ENCODE peak calls at places on chromosomes 6 and 20, in eight cellular contexts. One of them, this sample, is unnamed.

GRCh38 chr20:37803476-37804307 is 99.2 kb upstream of the VSTM2L start:
- DNase-seq in kidney epithelial cell: no peak
- DNase-seq in nephron progenitor cell: peak
- DNase-seq in fibroblast of the aortic adventitia: no peak
- DNase-seq in epithelial cell of esophagus: no peak
- DNase-seq in fibroblast of pulmonary artery: no peak
- DNase-seq in activated CD8-positive, alpha-beta T cell treated with anti-CD3 and anti-CD28 coated beads for 36 hours: no peak
- DNase-seq in MM.1S: no peak
- DNase-seq in this sample: no peak

GRCh38 chr6:84220809-84221409 is 6.5 kb downstream of the CEP162 start:
- DNase-seq in kidney epithelial cell: no peak
- DNase-seq in nephron progenitor cell: no peak
- DNase-seq in fibroblast of the aortic adventitia: peak
- DNase-seq in epithelial cell of esophagus: peak
- DNase-seq in fibroblast of pulmonary artery: peak
- DNase-seq in activated CD8-positive, alpha-beta T cell treated with anti-CD3 and anti-CD28 coated beads for 36 hours: no peak
- DNase-seq in MM.1S: no peak
- DNase-seq in this sample: no peak

GRCh38 chr6:151340206-151340978 is 51.0 kb downstream of the ZBTB2 start:
- DNase-seq in kidney epithelial cell: no peak
- DNase-seq in nephron progenitor cell: no peak
- DNase-seq in fibroblast of the aortic adventitia: no peak
- DNase-seq in epithelial cell of esophagus: no peak
- DNase-seq in fibroblast of pulmonary artery: no peak
- DNase-seq in activated CD8-positive, alpha-beta T cell treated with anti-CD3 and anti-CD28 coated beads for 36 hours: no peak
- DNase-seq in MM.1S: no peak
- DNase-seq in this sample: no peak

GRCh38 chr6:123640567-123641187 is 3.9 kb upstream of the TRDN start:
- DNase-seq in kidney epithelial cell: no peak
- DNase-seq in nephron progenitor cell: no peak
- DNase-seq in fibroblast of the aortic adventitia: no peak
- DNase-seq in epithelial cell of esophagus: peak
- DNase-seq in fibroblast of pulmonary artery: no peak
- DNase-seq in activated CD8-positive, alpha-beta T cell treated with anti-CD3 and anti-CD28 coated beads for 36 hours: no peak
- DNase-seq in MM.1S: no peak
- DNase-seq in this sample: no peak

GRCh38 chr6:161487694-161488093 is 213.8 kb upstream of the AGPAT4 start:
- DNase-seq in kidney epithelial cell: no peak
- DNase-seq in nephron progenitor cell: no peak
- DNase-seq in fibroblast of the aortic adventitia: no peak
- DNase-seq in epithelial cell of esophagus: no peak
- DNase-seq in fibroblast of pulmonary artery: peak
- DNase-seq in activated CD8-positive, alpha-beta T cell treated with anti-CD3 and anti-CD28 coated beads for 36 hours: no peak
- DNase-seq in MM.1S: no peak
- DNase-seq in this sample: no peak

GRCh38 chr6:15504040-15504491 is 158.8 kb downstream of the DTNBP1 start:
- DNase-seq in kidney epithelial cell: no peak
- DNase-seq in nephron progenitor cell: peak
- DNase-seq in fibroblast of the aortic adventitia: peak
- DNase-seq in epithelial cell of esophagus: no peak
- DNase-seq in fibroblast of pulmonary artery: peak
- DNase-seq in activated CD8-positive, alpha-beta T cell treated with anti-CD3 and anti-CD28 coated beads for 36 hours: no peak
- DNase-seq in MM.1S: no peak
- DNase-seq in this sample: no peak

GRCh38 chr6:154868143-154868594 is 126.9 kb upstream of the TIAM2 start:
- DNase-seq in kidney epithelial cell: no peak
- DNase-seq in nephron progenitor cell: no peak
- DNase-seq in fibroblast of the aortic adventitia: peak
- DNase-seq in epithelial cell of esophagus: peak
- DNase-seq in fibroblast of pulmonary artery: peak
- DNase-seq in activated CD8-positive, alpha-beta T cell treated with anti-CD3 and anti-CD28 coated beads for 36 hours: no peak
- DNase-seq in MM.1S: peak
- DNase-seq in this sample: no peak

GRCh38 chr6:154683756-154684523 is 49.3 kb upstream of the SCAF8 start:
- DNase-seq in kidney epithelial cell: peak
- DNase-seq in nephron progenitor cell: no peak
- DNase-seq in fibroblast of the aortic adventitia: peak
- DNase-seq in epithelial cell of esophagus: peak
- DNase-seq in fibroblast of pulmonary artery: peak
- DNase-seq in activated CD8-positive, alpha-beta T cell treated with anti-CD3 and anti-CD28 coated beads for 36 hours: peak
- DNase-seq in MM.1S: peak
- DNase-seq in this sample: no peak

GRCh38 chr6:165308926-165309731 is at the start of gene C6orf118:
- DNase-seq in kidney epithelial cell: peak
- DNase-seq in nephron progenitor cell: peak
- DNase-seq in fibroblast of the aortic adventitia: peak
- DNase-seq in epithelial cell of esophagus: peak
- DNase-seq in fibroblast of pulmonary artery: peak
- DNase-seq in activated CD8-positive, alpha-beta T cell treated with anti-CD3 and anti-CD28 coated beads for 36 hours: peak
- DNase-seq in MM.1S: no peak
- DNase-seq in this sample: peak

DNA sequence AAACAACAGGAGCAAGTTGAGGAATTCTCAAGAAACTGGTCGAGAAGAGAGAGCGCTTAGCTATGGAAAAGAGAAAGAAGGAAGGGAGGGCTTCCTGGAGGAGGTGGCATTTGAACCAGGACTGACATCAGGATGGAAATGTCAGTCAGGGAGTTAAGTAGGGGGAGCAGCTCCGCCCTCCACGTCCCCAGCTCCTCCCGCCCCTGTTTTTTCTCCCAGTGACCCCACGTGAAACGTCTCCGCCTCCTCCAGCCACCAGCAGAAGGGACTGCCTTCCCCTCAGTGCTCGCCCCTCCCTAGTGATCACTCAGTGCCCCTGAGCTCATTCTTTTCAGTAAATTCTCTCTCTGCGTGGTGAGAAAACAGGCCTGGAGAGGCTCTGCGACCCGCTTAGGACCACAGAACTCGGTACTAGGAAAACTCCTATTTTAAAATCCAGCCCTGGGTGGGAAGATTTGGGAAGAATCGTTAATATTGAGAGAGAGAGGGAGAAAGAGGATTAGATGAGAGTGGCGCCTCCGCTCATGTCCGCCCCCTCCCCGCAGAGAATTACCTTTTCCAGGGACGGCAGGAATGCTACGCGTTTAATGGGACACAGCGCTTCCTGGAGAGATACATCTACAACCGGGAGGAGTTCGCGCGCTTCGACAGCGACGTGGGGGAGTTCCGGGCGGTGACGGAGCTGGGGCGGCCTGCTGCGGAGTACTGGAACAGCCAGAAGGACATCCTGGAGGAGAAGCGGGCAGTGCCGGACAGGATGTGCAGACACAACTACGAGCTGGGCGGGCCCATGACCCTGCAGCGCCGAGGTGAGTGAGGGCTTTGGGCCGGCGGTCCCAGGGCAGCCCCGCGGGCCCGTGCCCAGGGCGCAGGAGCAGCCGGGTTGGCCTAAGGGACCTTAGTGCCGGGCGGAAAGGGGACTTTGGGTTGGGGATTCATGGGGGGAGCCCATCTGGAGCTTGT is 4.6 kb downstream of the HLA-DPB1 start:
- DNase-seq in kidney epithelial cell: no peak
- DNase-seq in nephron progenitor cell: peak
- DNase-seq in fibroblast of the aortic adventitia: peak
- DNase-seq in epithelial cell of esophagus: peak
- DNase-seq in fibroblast of pulmonary artery: peak
- DNase-seq in activated CD8-positive, alpha-beta T cell treated with anti-CD3 and anti-CD28 coated beads for 36 hours: peak
- DNase-seq in MM.1S: no peak
- DNase-seq in this sample: peak
- TF ChIP-seq CTCF in kidney epithelial cell: no peak
- TF ChIP-seq CTCF in nephron progenitor cell: no peak
- TF ChIP-seq CTCF in fibroblast of the aortic adventitia: no peak
- TF ChIP-seq CTCF in epithelial cell of esophagus: no peak
- TF ChIP-seq CTCF in fibroblast of pulmonary artery: no peak
- TF ChIP-seq CTCF in activated CD8-positive, alpha-beta T cell treated with anti-CD3 and anti-CD28 coated beads for 36 hours: no peak
- TF ChIP-seq CTCF in MM.1S: no peak
- TF ChIP-seq CTCF in this sample: no peak

GRCh38 chr6:138948780-138949179 is 39.3 kb downstream of the REPS1 start:
- DNase-seq in kidney epithelial cell: no peak
- DNase-seq in nephron progenitor cell: no peak
- DNase-seq in fibroblast of the aortic adventitia: no peak
- DNase-seq in epithelial cell of esophagus: peak
- DNase-seq in fibroblast of pulmonary artery: no peak
- DNase-seq in activated CD8-positive, alpha-beta T cell treated with anti-CD3 and anti-CD28 coated beads for 36 hours: no peak
- DNase-seq in MM.1S: no peak
- DNase-seq in this sample: no peak

GRCh38 chr6:138948028-138948427 is 40.0 kb downstream of the REPS1 start:
- DNase-seq in kidney epithelial cell: no peak
- DNase-seq in nephron progenitor cell: no peak
- DNase-seq in fibroblast of the aortic adventitia: no peak
- DNase-seq in epithelial cell of esophagus: peak
- DNase-seq in fibroblast of pulmonary artery: no peak
- DNase-seq in activated CD8-positive, alpha-beta T cell treated with anti-CD3 and anti-CD28 coated beads for 36 hours: no peak
- DNase-seq in MM.1S: no peak
- DNase-seq in this sample: no peak

GRCh38 chr6:138943089-138943625 is 44.9 kb downstream of the REPS1 start:
- DNase-seq in kidney epithelial cell: no peak
- DNase-seq in nephron progenitor cell: no peak
- DNase-seq in fibroblast of the aortic adventitia: no peak
- DNase-seq in epithelial cell of esophagus: no peak
- DNase-seq in fibroblast of pulmonary artery: no peak
- DNase-seq in activated CD8-positive, alpha-beta T cell treated with anti-CD3 and anti-CD28 coated beads for 36 hours: no peak
- DNase-seq in MM.1S: no peak
- DNase-seq in this sample: no peak

GRCh38 chr6:138944412-138944811 is 43.6 kb downstream of the REPS1 start:
- DNase-seq in kidney epithelial cell: peak
- DNase-seq in nephron progenitor cell: no peak
- DNase-seq in fibroblast of the aortic adventitia: peak
- DNase-seq in epithelial cell of esophagus: peak
- DNase-seq in fibroblast of pulmonary artery: peak
- DNase-seq in activated CD8-positive, alpha-beta T cell treated with anti-CD3 and anti-CD28 coated beads for 36 hours: peak
- DNase-seq in MM.1S: no peak
- DNase-seq in this sample: no peak

GRCh38 chr6:138945354-138945753 is 42.7 kb downstream of the REPS1 start:
- DNase-seq in kidney epithelial cell: no peak
- DNase-seq in nephron progenitor cell: peak
- DNase-seq in fibroblast of the aortic adventitia: no peak
- DNase-seq in epithelial cell of esophagus: peak
- DNase-seq in fibroblast of pulmonary artery: no peak
- DNase-seq in activated CD8-positive, alpha-beta T cell treated with anti-CD3 and anti-CD28 coated beads for 36 hours: peak
- DNase-seq in MM.1S: no peak
- DNase-seq in this sample: no peak
- TF ChIP-seq CTCF in kidney epithelial cell: peak
- TF ChIP-seq CTCF in nephron progenitor cell: peak
- TF ChIP-seq CTCF in fibroblast of the aortic adventitia: peak
- TF ChIP-seq CTCF in epithelial cell of esophagus: no peak
- TF ChIP-seq CTCF in fibroblast of pulmonary artery: no peak
- TF ChIP-seq CTCF in activated CD8-positive, alpha-beta T cell treated with anti-CD3 and anti-CD28 coated beads for 36 hours: peak
- TF ChIP-seq CTCF in MM.1S: no peak
- TF ChIP-seq CTCF in this sample: peak

GRCh38 chr6:6007311-6008113 is 787 bp upstream of the NRN1 start:
- DNase-seq in kidney epithelial cell: no peak
- DNase-seq in nephron progenitor cell: peak
- DNase-seq in fibroblast of the aortic adventitia: no peak
- DNase-seq in epithelial cell of esophagus: no peak
- DNase-seq in fibroblast of pulmonary artery: no peak
- DNase-seq in activated CD8-positive, alpha-beta T cell treated with anti-CD3 and anti-CD28 coated beads for 36 hours: peak
- DNase-seq in MM.1S: peak
- DNase-seq in this sample: peak
- TF ChIP-seq CTCF in kidney epithelial cell: no peak
- TF ChIP-seq CTCF in nephron progenitor cell: peak
- TF ChIP-seq CTCF in fibroblast of the aortic adventitia: no peak
- TF ChIP-seq CTCF in epithelial cell of esophagus: no peak
- TF ChIP-seq CTCF in fibroblast of pulmonary artery: no peak
- TF ChIP-seq CTCF in activated CD8-positive, alpha-beta T cell treated with anti-CD3 and anti-CD28 coated beads for 36 hours: peak
- TF ChIP-seq CTCF in MM.1S: peak
- TF ChIP-seq CTCF in this sample: peak

GRCh38 chr20:62689861-62690644 is 18.6 kb upstream of the NTSR1 start:
- DNase-seq in kidney epithelial cell: no peak
- DNase-seq in nephron progenitor cell: no peak
- DNase-seq in fibroblast of the aortic adventitia: no peak
- DNase-seq in epithelial cell of esophagus: no peak
- DNase-seq in fibroblast of pulmonary artery: no peak
- DNase-seq in activated CD8-positive, alpha-beta T cell treated with anti-CD3 and anti-CD28 coated beads for 36 hours: no peak
- DNase-seq in MM.1S: no peak
- DNase-seq in this sample: no peak

GRCh38 chr20:62691485-62691884 is 17.2 kb upstream of the NTSR1 start:
- DNase-seq in kidney epithelial cell: no peak
- DNase-seq in nephron progenitor cell: no peak
- DNase-seq in fibroblast of the aortic adventitia: no peak
- DNase-seq in epithelial cell of esophagus: no peak
- DNase-seq in fibroblast of pulmonary artery: no peak
- DNase-seq in activated CD8-positive, alpha-beta T cell treated with anti-CD3 and anti-CD28 coated beads for 36 hours: no peak
- DNase-seq in MM.1S: no peak
- DNase-seq in this sample: no peak

GRCh38 chr20:62688083-62688482 is 20.6 kb upstream of the NTSR1 start:
- DNase-seq in kidney epithelial cell: no peak
- DNase-seq in nephron progenitor cell: no peak
- DNase-seq in fibroblast of the aortic adventitia: no peak
- DNase-seq in epithelial cell of esophagus: no peak
- DNase-seq in fibroblast of pulmonary artery: no peak
- DNase-seq in activated CD8-positive, alpha-beta T cell treated with anti-CD3 and anti-CD28 coated beads for 36 hours: no peak
- DNase-seq in MM.1S: no peak
- DNase-seq in this sample: no peak

GRCh38 chr20:62686869-62687830 is 21.5 kb upstream of the NTSR1 start:
- DNase-seq in kidney epithelial cell: no peak
- DNase-seq in nephron progenitor cell: no peak
- DNase-seq in fibroblast of the aortic adventitia: no peak
- DNase-seq in epithelial cell of esophagus: peak
- DNase-seq in fibroblast of pulmonary artery: no peak
- DNase-seq in activated CD8-positive, alpha-beta T cell treated with anti-CD3 and anti-CD28 coated beads for 36 hours: no peak
- DNase-seq in MM.1S: no peak
- DNase-seq in this sample: no peak

GRCh38 chr20:62688855-62689460 is 19.7 kb upstream of the NTSR1 start:
- DNase-seq in kidney epithelial cell: no peak
- DNase-seq in nephron progenitor cell: no peak
- DNase-seq in fibroblast of the aortic adventitia: no peak
- DNase-seq in epithelial cell of esophagus: peak
- DNase-seq in fibroblast of pulmonary artery: no peak
- DNase-seq in activated CD8-positive, alpha-beta T cell treated with anti-CD3 and anti-CD28 coated beads for 36 hours: no peak
- DNase-seq in MM.1S: no peak
- DNase-seq in this sample: no peak
- TF ChIP-seq CTCF in kidney epithelial cell: peak
- TF ChIP-seq CTCF in nephron progenitor cell: peak
- TF ChIP-seq CTCF in fibroblast of the aortic adventitia: no peak
- TF ChIP-seq CTCF in epithelial cell of esophagus: peak
- TF ChIP-seq CTCF in fibroblast of pulmonary artery: peak
- TF ChIP-seq CTCF in activated CD8-positive, alpha-beta T cell treated with anti-CD3 and anti-CD28 coated beads for 36 hours: no peak
- TF ChIP-seq CTCF in MM.1S: no peak
- TF ChIP-seq CTCF in this sample: peak

DNA sequence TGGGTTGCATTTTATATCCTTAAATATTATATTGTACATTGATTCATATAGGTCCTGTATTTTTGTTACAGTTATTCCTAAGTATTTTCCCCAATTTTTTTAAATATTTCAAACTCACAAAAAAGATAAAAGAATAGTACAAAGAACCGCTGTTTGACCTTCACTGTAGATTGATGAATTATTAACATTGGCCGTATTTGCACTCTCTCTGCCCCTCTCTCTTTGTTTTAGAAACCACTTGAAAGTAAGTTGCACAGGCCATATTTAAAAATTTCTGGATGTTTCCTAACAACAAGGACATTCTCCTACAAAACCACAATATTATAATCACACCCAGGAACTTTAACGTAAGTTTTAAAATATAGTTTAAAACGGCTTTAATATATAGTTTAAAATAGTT is 72.0 kb upstream of the DUSP22 start:
- DNase-seq in kidney epithelial cell: no peak
- DNase-seq in nephron progenitor cell: no peak
- DNase-seq in fibroblast of the aortic adventitia: no peak
- DNase-seq in epithelial cell of esophagus: no peak
- DNase-seq in fibroblast of pulmonary artery: no peak
- DNase-seq in activated CD8-positive, alpha-beta T cell treated with anti-CD3 and anti-CD28 coated beads for 36 hours: no peak
- DNase-seq in MM.1S: no peak
- DNase-seq in this sample: no peak
- TF ChIP-seq CTCF in kidney epithelial cell: no peak
- TF ChIP-seq CTCF in nephron progenitor cell: no peak
- TF ChIP-seq CTCF in fibroblast of the aortic adventitia: no peak
- TF ChIP-seq CTCF in epithelial cell of esophagus: no peak
- TF ChIP-seq CTCF in fibroblast of pulmonary artery: no peak
- TF ChIP-seq CTCF in activated CD8-positive, alpha-beta T cell treated with anti-CD3 and anti-CD28 coated beads for 36 hours: no peak
- TF ChIP-seq CTCF in MM.1S: no peak
- TF ChIP-seq CTCF in this sample: no peak